ENCODE peak calls at places on chromosomes 4 and X, in nine cellular contexts. V is left ventricle myocardium superior; G is IMR-90; Y is cardiac muscle cell; K is NCI-H2029; E is activated B cell treated with CpG ODN at 0.5 μM for 24 hours; Z is activated CD4-positive, CD25-positive, alpha-beta regulatory T cell treated with anti-CD3 and anti-CD28 coated beads, Interleukin-2, amount 50 U/mL, for 72 hours; F is iPS-NIHi11; W is activated CD8-positive, alpha-beta memory T cell treated with anti-CD3 and anti-CD28 coated beads for 1 hour. H is an unnamed sample.

GRCh38 chr4:23113104-23113503 is 420.4 kb downstream of the GBA3 start:
- DNase-seq in V (no peak), G (no peak), Y (no peak), K (no peak), E (no peak), Z (no peak), F (no peak), W (no peak), H (no peak)

GRCh38 chr4:20992002-20992401 is 291.7 kb downstream of the PACRGL start:
- DNase-seq in V (no peak), G (no peak), Y (no peak), K (no peak), E (no peak), Z (no peak), F (no peak), W (no peak), H (no peak)

GRCh38 chr4:7310441-7310840 is 118.1 kb downstream of the SORCS2 start:
- DNase-seq in V (no peak), G (no peak), Y (no peak), K (no peak), E (no peak), Z (no peak), F (no peak), W (no peak), H (no peak)

GRCh38 chrX:8987672-8988250 is 46.2 kb downstream of the FAM9B start:
- DNase-seq in V (no peak), G (no peak), Y (no peak), K (no peak), E (no peak), Z (no peak), F (no peak), W (no peak), H (no peak)

GRCh38 chrX:131617182-131617581 is 73.3 kb downstream of the OR13H1 start:
- DNase-seq in V (no peak), G (peak; percentile 1), Y (no peak), K (no peak), E (no peak), Z (no peak), F (no peak), W (no peak), H (no peak)

GRCh38 chr4:151541438-151542071 is 132.6 kb downstream of the FHIP1A start:
- DNase-seq in V (no peak), G (peak; percentile 58), Y (no peak), K (peak; percentile 69), E (no peak), Z (no peak), F (no peak), W (no peak), H (no peak)

GRCh38 chrX:24100713-24101112 is 46.0 kb downstream of the EIF2S3 start:
- DNase-seq in V (no peak), G (peak; percentile 72), Y (no peak), K (no peak), E (no peak), Z (no peak), F (no peak), W (no peak), H (no peak)

GRCh38 chr4:26081795-26082498 is 167.9 kb downstream of the SMIM20 start:
- DNase-seq in V (no peak), G (peak; percentile 52), Y (peak; percentile 63), K (peak; percentile 37), E (no peak), Z (no peak), F (peak; percentile 58), W (no peak), H (no peak)

GRCh38 chrX:94676285-94676684 is 1002.3 kb downstream of the FAM133A start:
- DNase-seq in V (no peak), G (no peak), Y (no peak), K (no peak), E (no peak), Z (no peak), F (no peak), W (no peak), H (no peak)

GRCh38 chrX:136963973-136964372 is 69.8 kb downstream of the GPR101 start:
- DNase-seq in V (no peak), G (no peak), Y (no peak), K (no peak), E (no peak), Z (no peak), F (no peak), W (no peak), H (no peak)

GRCh38 chr4:5033266-5033945 is 14.1 kb upstream of the CYTL1 start:
- DNase-seq in V (peak; percentile 47), G (no peak), Y (no peak), K (no peak), E (no peak), Z (no peak), F (no peak), W (no peak), H (no peak)

GRCh38 chrX:72685810-72686465 is 28.2 kb downstream of the PHKA1 start:
- DNase-seq in V (no peak), G (peak; percentile 37), Y (no peak), K (peak; percentile 57), E (no peak), Z (no peak), F (no peak), W (no peak), H (no peak)

GRCh38 chr4:47704693-47705325 is 133.1 kb downstream of the CORIN start:
- DNase-seq in V (peak; percentile 58), G (peak; percentile 37), Y (peak; percentile 83), K (peak; percentile 60), E (no peak), Z (no peak), F (peak; percentile 46), W (no peak), H (no peak)

GRCh38 chr4:105558277-105558676 is 5.9 kb downstream of the ARHGEF38 start:
- DNase-seq in V (no peak), G (no peak), Y (no peak), K (peak; percentile 36), E (no peak), Z (no peak), F (no peak), W (no peak), H (no peak)

GRCh38 chrX:135497736-135498135 is 22.7 kb upstream of the INTS6L start:
- DNase-seq in V (no peak), G (no peak), Y (no peak), K (no peak), E (no peak), Z (no peak), F (no peak), W (no peak), H (no peak)

GRCh38 chr4:6008092-6008551 is 10.1 kb downstream of the C4orf50 start:
- DNase-seq in V (no peak), G (no peak), Y (peak; percentile 42), K (no peak), E (no peak), Z (no peak), F (peak; percentile 83), W (no peak), H (no peak)

GRCh38 chr4:153204247-153205027 is at the start of gene TRIM2:
- DNase-seq in V (peak; percentile 78), G (peak; percentile 78), Y (peak; percentile 85), K (peak; percentile 21), E (no peak), Z (no peak), F (peak; percentile 71), W (no peak), H (no peak)

GRCh38 chr4:100649478-100649877 is 131.7 kb upstream of the EMCN start:
- DNase-seq in V (no peak), G (no peak), Y (no peak), K (no peak), E (no peak), Z (no peak), F (no peak), W (no peak), H (no peak)

GRCh38 chr4:76055005-76055404 is 19.1 kb upstream of the CXCL11 start:
- DNase-seq in V (no peak), G (no peak), Y (no peak), K (no peak), E (no peak), Z (no peak), F (no peak), W (no peak), H (no peak)

GRCh38 chrX:85109235-85109634 is 105.6 kb downstream of the APOOL start:
- DNase-seq in V (no peak), G (no peak), Y (no peak), K (peak; percentile 8), E (no peak), Z (no peak), F (peak; percentile 38), W (no peak), H (no peak)

GRCh38 chr4:29113960-29114359 is 1606.2 kb upstream of the PCDH7 start:
- DNase-seq in V (no peak), G (no peak), Y (no peak), K (no peak), E (no peak), Z (no peak), F (no peak), W (no peak), H (no peak)

GRCh38 chr4:127509155-127509554 is 123.6 kb upstream of the INTU start:
- DNase-seq in V (no peak), G (peak; percentile 84), Y (no peak), K (no peak), E (no peak), Z (no peak), F (no peak), W (no peak), H (no peak)

GRCh38 chr4:71255966-71256365 is 82.9 kb upstream of the SLC4A4 start:
- DNase-seq in V (no peak), G (no peak), Y (no peak), K (no peak), E (no peak), Z (no peak), F (no peak), W (no peak), H (no peak)